ENCODE peak calls at places on chromosome 21, in eight cellular contexts. One of them, this sample, is unnamed.

GRCh38 chr21:17514124-17514481 is 1.3 kb downstream of the CXADR start:
- DNase-seq in CD4-positive, alpha-beta T cell: no peak
- DNase-seq in psoas muscle: no peak
- DNase-seq in H9: peak
- DNase-seq in SK-N-SH: no peak
- DNase-seq in AG04450: no peak
- DNase-seq in fibroblast of lung: no peak
- DNase-seq in A549: no peak
- DNase-seq in this sample: no peak

GRCh38 chr21:16353764-16354163 is 624.0 kb downstream of the USP25 start:
- DNase-seq in CD4-positive, alpha-beta T cell: no peak
- DNase-seq in psoas muscle: no peak
- DNase-seq in H9: no peak
- DNase-seq in SK-N-SH: no peak
- DNase-seq in AG04450: no peak
- DNase-seq in fibroblast of lung: no peak
- DNase-seq in A549: no peak
- DNase-seq in this sample: no peak

GRCh38 chr21:26127918-26128317 is 42.7 kb downstream of the APP start:
- DNase-seq in CD4-positive, alpha-beta T cell: no peak
- DNase-seq in psoas muscle: no peak
- DNase-seq in H9: no peak
- DNase-seq in SK-N-SH: no peak
- DNase-seq in AG04450: no peak
- DNase-seq in fibroblast of lung: peak
- DNase-seq in A549: no peak
- DNase-seq in this sample: no peak

GRCh38 chr21:30248844-30249243 is 32.9 kb upstream of the CLDN8 start:
- DNase-seq in CD4-positive, alpha-beta T cell: no peak
- DNase-seq in psoas muscle: no peak
- DNase-seq in H9: peak
- DNase-seq in SK-N-SH: no peak
- DNase-seq in AG04450: no peak
- DNase-seq in fibroblast of lung: no peak
- DNase-seq in A549: no peak
- DNase-seq in this sample: no peak

GRCh38 chr21:44006017-44006624 is 6.0 kb upstream of the TRAPPC10 start:
- DNase-seq in CD4-positive, alpha-beta T cell: no peak
- DNase-seq in psoas muscle: peak
- DNase-seq in H9: no peak
- DNase-seq in SK-N-SH: no peak
- DNase-seq in AG04450: peak
- DNase-seq in fibroblast of lung: peak
- DNase-seq in A549: peak
- DNase-seq in this sample: no peak

GRCh38 chr21:31372176-31372765 is 28.2 kb upstream of the TIAM1 start:
- DNase-seq in CD4-positive, alpha-beta T cell: no peak
- DNase-seq in psoas muscle: no peak
- DNase-seq in H9: no peak
- DNase-seq in SK-N-SH: no peak
- DNase-seq in AG04450: no peak
- DNase-seq in fibroblast of lung: no peak
- DNase-seq in A549: no peak
- DNase-seq in this sample: no peak

GRCh38 chr21:26850116-26850643 is 5.0 kb upstream of the ADAMTS1 start:
- DNase-seq in CD4-positive, alpha-beta T cell: no peak
- DNase-seq in psoas muscle: no peak
- DNase-seq in H9: no peak
- DNase-seq in SK-N-SH: peak
- DNase-seq in AG04450: no peak
- DNase-seq in fibroblast of lung: peak
- DNase-seq in A549: no peak
- DNase-seq in this sample: no peak

GRCh38 chr21:17578162-17578561 is 34.5 kb downstream of the BTG3 start:
- DNase-seq in CD4-positive, alpha-beta T cell: no peak
- DNase-seq in psoas muscle: no peak
- DNase-seq in H9: no peak
- DNase-seq in SK-N-SH: no peak
- DNase-seq in AG04450: no peak
- DNase-seq in fibroblast of lung: no peak
- DNase-seq in A549: no peak
- DNase-seq in this sample: no peak

GRCh38 chr21:33185852-33186251 is 43.9 kb upstream of the IFNAR2 start:
- DNase-seq in CD4-positive, alpha-beta T cell: peak
- DNase-seq in psoas muscle: no peak
- DNase-seq in H9: no peak
- DNase-seq in SK-N-SH: no peak
- DNase-seq in AG04450: no peak
- DNase-seq in fibroblast of lung: no peak
- DNase-seq in A549: no peak
- DNase-seq in this sample: no peak

DNA sequence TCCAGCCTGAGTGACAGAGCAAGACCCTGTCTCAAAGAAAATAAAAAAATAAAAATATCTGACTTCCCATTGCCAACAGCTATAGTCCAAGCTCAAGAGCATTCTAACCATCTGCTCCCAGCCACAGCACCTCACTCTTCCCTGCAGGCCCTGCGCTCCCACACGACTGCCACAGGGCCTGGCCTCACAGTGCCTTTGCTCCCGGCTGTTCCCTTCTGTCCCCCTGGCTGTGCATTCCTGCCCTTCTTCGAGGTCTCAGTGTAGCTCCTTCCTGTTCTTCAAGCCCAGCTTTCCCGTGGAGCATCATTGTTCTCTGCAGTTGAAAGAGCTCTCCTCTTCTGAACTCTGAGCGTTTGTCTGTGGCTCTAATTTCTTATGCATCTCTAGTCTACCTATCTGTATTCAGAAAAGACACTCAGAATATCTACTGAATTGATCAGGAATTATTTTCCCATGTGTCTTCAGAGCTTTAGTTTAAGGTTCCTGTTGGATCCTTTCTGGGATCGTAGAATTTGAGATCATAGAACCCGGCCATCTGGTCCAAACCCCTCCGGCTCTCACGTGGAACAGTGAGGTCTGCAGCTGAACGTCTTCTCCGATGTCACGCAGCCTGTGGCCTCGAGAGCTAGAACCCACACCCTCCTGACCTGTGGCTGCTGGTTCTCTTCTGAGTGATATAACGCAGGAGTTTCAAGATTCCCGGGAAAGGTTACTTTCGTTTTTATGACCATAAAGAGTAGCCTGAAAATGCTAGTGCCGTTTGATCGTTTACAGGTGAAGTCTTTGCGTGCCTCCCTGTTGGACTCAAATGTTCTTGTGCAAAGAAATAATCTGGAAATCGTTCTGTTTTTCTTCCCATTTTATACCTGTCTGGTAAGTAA is 54.4 kb downstream of the DOP1B start:
- DNase-seq in CD4-positive, alpha-beta T cell: no peak
- DNase-seq in psoas muscle: no peak
- DNase-seq in H9: no peak
- DNase-seq in SK-N-SH: no peak
- DNase-seq in AG04450: no peak
- DNase-seq in fibroblast of lung: no peak
- DNase-seq in A549: no peak
- DNase-seq in this sample: no peak
- H3K27ac ChIP-seq in CD4-positive, alpha-beta T cell: no peak
- H3K27ac ChIP-seq in psoas muscle: no peak
- H3K27ac ChIP-seq in H9: no peak
- H3K27ac ChIP-seq in SK-N-SH: peak
- H3K27ac ChIP-seq in AG04450: peak
- H3K27ac ChIP-seq in fibroblast of lung: peak
- H3K27ac ChIP-seq in A549: peak
- H3K27ac ChIP-seq in this sample: no peak

DNA sequence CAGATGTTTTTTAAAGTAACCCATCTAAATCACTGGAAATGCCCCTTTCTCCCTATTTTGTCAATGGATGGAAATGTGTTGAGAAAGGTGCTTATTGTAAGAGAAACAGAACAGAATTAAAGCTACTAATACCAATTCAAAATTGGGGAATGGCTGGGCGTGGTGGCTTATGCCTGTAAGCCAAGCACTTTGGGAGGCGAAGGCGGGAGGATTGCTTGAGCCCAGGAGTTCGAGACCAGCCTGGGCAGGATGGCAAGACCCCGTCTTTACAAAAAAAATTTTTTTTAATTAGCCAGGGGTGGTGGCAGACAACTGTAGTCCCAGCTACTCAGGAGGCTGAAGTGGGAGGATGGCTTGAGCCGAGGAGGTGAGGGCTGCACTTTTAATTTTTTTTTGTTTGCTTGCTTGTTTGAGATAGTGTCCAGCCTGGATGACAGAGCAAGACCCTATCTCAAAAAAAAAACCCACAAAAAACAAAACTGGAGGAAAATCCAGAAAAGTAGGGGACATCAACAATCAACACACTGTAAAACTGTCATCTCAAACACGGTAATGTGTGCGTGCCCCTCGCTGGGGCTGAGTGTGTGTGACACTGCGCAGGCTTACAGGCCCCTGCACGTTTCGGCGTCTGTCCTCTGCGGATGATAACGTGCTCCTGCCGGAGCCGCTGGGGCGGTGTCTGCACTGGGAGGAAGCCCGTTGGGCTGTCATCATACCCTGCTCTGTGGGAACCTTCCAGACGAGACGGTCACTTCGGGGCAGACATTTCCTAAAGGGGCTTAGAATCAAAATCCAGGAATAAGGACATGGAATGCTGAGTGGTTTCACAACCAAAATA is 11.6 kb upstream of the POFUT2 start:
- DNase-seq in CD4-positive, alpha-beta T cell: no peak
- DNase-seq in psoas muscle: no peak
- DNase-seq in H9: no peak
- DNase-seq in SK-N-SH: no peak
- DNase-seq in AG04450: no peak
- DNase-seq in fibroblast of lung: no peak
- DNase-seq in A549: no peak
- DNase-seq in this sample: no peak
- H3K27ac ChIP-seq in CD4-positive, alpha-beta T cell: no peak
- H3K27ac ChIP-seq in psoas muscle: peak
- H3K27ac ChIP-seq in H9: no peak
- H3K27ac ChIP-seq in SK-N-SH: peak
- H3K27ac ChIP-seq in AG04450: no peak
- H3K27ac ChIP-seq in fibroblast of lung: peak
- H3K27ac ChIP-seq in A549: no peak
- H3K27ac ChIP-seq in this sample: no peak

GRCh38 chr21:28986677-28987076 is 6.0 kb downstream of the LTN1 start:
- DNase-seq in CD4-positive, alpha-beta T cell: no peak
- DNase-seq in psoas muscle: no peak
- DNase-seq in H9: no peak
- DNase-seq in SK-N-SH: no peak
- DNase-seq in AG04450: no peak
- DNase-seq in fibroblast of lung: no peak
- DNase-seq in A549: no peak
- DNase-seq in this sample: no peak
- H3K27ac ChIP-seq in CD4-positive, alpha-beta T cell: no peak
- H3K27ac ChIP-seq in psoas muscle: no peak
- H3K27ac ChIP-seq in H9: no peak
- H3K27ac ChIP-seq in SK-N-SH: no peak
- H3K27ac ChIP-seq in AG04450: no peak
- H3K27ac ChIP-seq in fibroblast of lung: no peak
- H3K27ac ChIP-seq in A549: no peak
- H3K27ac ChIP-seq in this sample: no peak

GRCh38 chr21:45405271-45405818 is 380 bp downstream of the COL18A1 start:
- DNase-seq in CD4-positive, alpha-beta T cell: no peak
- DNase-seq in psoas muscle: peak
- DNase-seq in H9: no peak
- DNase-seq in SK-N-SH: peak
- DNase-seq in AG04450: no peak
- DNase-seq in fibroblast of lung: no peak
- DNase-seq in A549: peak
- DNase-seq in this sample: no peak
- H3K27ac ChIP-seq in CD4-positive, alpha-beta T cell: no peak
- H3K27ac ChIP-seq in psoas muscle: peak
- H3K27ac ChIP-seq in H9: no peak
- H3K27ac ChIP-seq in SK-N-SH: peak
- H3K27ac ChIP-seq in AG04450: no peak
- H3K27ac ChIP-seq in fibroblast of lung: peak
- H3K27ac ChIP-seq in A549: peak
- H3K27ac ChIP-seq in this sample: no peak

GRCh38 chr21:37257967-37258877 is 8.9 kb downstream of the VPS26C start:
- DNase-seq in CD4-positive, alpha-beta T cell: peak
- DNase-seq in psoas muscle: peak
- DNase-seq in H9: peak
- DNase-seq in SK-N-SH: peak
- DNase-seq in AG04450: no peak
- DNase-seq in fibroblast of lung: peak
- DNase-seq in A549: peak
- DNase-seq in this sample: peak

GRCh38 chr21:37263827-37264226 is 3.3 kb downstream of the VPS26C start:
- DNase-seq in CD4-positive, alpha-beta T cell: no peak
- DNase-seq in psoas muscle: no peak
- DNase-seq in H9: no peak
- DNase-seq in SK-N-SH: no peak
- DNase-seq in AG04450: no peak
- DNase-seq in fibroblast of lung: no peak
- DNase-seq in A549: no peak
- DNase-seq in this sample: no peak

GRCh38 chr21:37257526-37257966 is 9.6 kb downstream of the VPS26C start:
- DNase-seq in CD4-positive, alpha-beta T cell: no peak
- DNase-seq in psoas muscle: peak
- DNase-seq in H9: no peak
- DNase-seq in SK-N-SH: peak
- DNase-seq in AG04450: no peak
- DNase-seq in fibroblast of lung: peak
- DNase-seq in A549: peak
- DNase-seq in this sample: no peak

GRCh38 chr21:37264808-37265207 is 2.3 kb downstream of the VPS26C start:
- DNase-seq in CD4-positive, alpha-beta T cell: no peak
- DNase-seq in psoas muscle: no peak
- DNase-seq in H9: no peak
- DNase-seq in SK-N-SH: no peak
- DNase-seq in AG04450: no peak
- DNase-seq in fibroblast of lung: no peak
- DNase-seq in A549: no peak
- DNase-seq in this sample: no peak

DNA sequence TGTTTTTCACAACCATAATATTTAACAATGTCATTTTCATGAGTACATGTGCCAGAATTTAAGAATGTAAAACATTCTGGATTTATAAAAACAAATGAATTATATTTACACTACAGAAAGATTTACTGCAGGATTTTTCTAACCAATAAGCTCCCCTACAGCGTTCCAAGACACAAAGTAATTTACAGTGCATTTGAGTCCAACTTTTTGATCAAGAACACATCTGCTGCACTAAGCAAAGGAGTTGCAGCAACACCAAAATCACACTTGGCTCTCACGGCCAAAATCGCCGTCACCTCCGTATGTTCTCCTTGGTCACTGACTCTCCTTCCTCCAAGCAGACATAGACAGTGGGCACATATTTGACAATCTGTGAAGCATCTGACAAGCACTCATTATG is 7.7 kb downstream of the VPS26C start:
- DNase-seq in CD4-positive, alpha-beta T cell: no peak
- DNase-seq in psoas muscle: no peak
- DNase-seq in H9: no peak
- DNase-seq in SK-N-SH: no peak
- DNase-seq in AG04450: no peak
- DNase-seq in fibroblast of lung: no peak
- DNase-seq in A549: no peak
- DNase-seq in this sample: no peak
- H3K27ac ChIP-seq in CD4-positive, alpha-beta T cell: no peak
- H3K27ac ChIP-seq in psoas muscle: no peak
- H3K27ac ChIP-seq in H9: peak
- H3K27ac ChIP-seq in SK-N-SH: no peak
- H3K27ac ChIP-seq in AG04450: no peak
- H3K27ac ChIP-seq in fibroblast of lung: no peak
- H3K27ac ChIP-seq in A549: no peak
- H3K27ac ChIP-seq in this sample: no peak

This sample was measured in caudate nucleus.